ENCODE peak calls at places on chromosomes 7 and 10, in ten cellular contexts. K is psoas muscle, T is esophagus squamous epithelium, J is GM23248, Q is neural progenitor cell, V is spleen, N is aorta, Y is transverse colon, P is BE2C, B is AG04450. I is an unnamed sample. For H3K9me3, the result is how much of the 10 kb centered on the place peaks cover.

GRCh38 chr7:23462846-23463245 is 7.4 kb downstream of the IGF2BP3 start:
- DNase-seq in V (no peak), J (peak), Q (no peak), N (no peak), Y (no peak), B (no peak), P (no peak), T (no peak), K (no peak), I (no peak)

GRCh38 chr7:34727464-34727995 is 69.5 kb downstream of the NPSR1 start:
- DNase-seq in Q (no peak), N (no peak), J (no peak), V (no peak), T (no peak), B (no peak), Y (no peak), K (no peak), P (no peak), I (no peak)

GRCh38 chr7:129773328-129773731 is 161.8 kb downstream of the NRF1 start:
- DNase-seq in Q (no peak), T (no peak), B (no peak), V (peak), J (no peak), N (no peak), P (no peak), K (no peak), Y (no peak), I (no peak)

GRCh38 chr7:99622596-99622995 is 5.8 kb downstream of the ZSCAN25 start:
- DNase-seq in V (no peak), P (no peak), K (no peak), Y (no peak), B (no peak), N (no peak), J (no peak), Q (no peak), T (no peak), I (no peak)

GRCh38 chr7:81887098-81887497 is 117.3 kb upstream of the HGF start:
- DNase-seq in J (no peak), P (peak), K (no peak), Y (no peak), B (no peak), N (no peak), Q (no peak), T (no peak), V (no peak), I (no peak)

GRCh38 chr10:43863859-43864591 is 215.3 kb upstream of the ZNF32 start:
- DNase-seq in V (no peak), K (peak), T (no peak), P (no peak), B (peak), N (peak), Q (no peak), Y (peak), J (peak), I (no peak)

GRCh38 chr7:24978837-24979469 is 1.0 kb downstream of the OSBPL3 start:
- DNase-seq in Y (peak), K (peak), J (no peak), V (peak), N (no peak), B (no peak), P (peak), Q (peak), T (no peak), I (no peak)

GRCh38 chr10:45261946-45262345 is 53.5 kb downstream of the OR13A1 start:
- DNase-seq in J (no peak), T (no peak), K (no peak), Y (no peak), N (no peak), V (no peak), B (no peak), Q (no peak), P (no peak), I (no peak)

GRCh38 chr7:118183254-118183585 is 744 bp upstream of the LSM8 start:
- DNase-seq in V (peak), Q (no peak), Y (no peak), T (no peak), B (no peak), N (no peak), J (peak), P (no peak), K (no peak), I (no peak)

GRCh38 chr7:4882742-4883351 is 669 bp downstream of the RADIL start:
- DNase-seq in P (peak), T (no peak), V (no peak), Y (no peak), Q (peak), J (peak), B (no peak), N (no peak), K (peak), I (no peak)

GRCh38 chr7:132456418-132456817 is 119.9 kb downstream of the PLXNA4 start:
- DNase-seq in N (no peak), T (no peak), K (no peak), V (no peak), J (no peak), B (no peak), Y (no peak), Q (no peak), P (peak), I (no peak)

GRCh38 chr10:16049050-16049449 is 188.7 kb upstream of the MINDY3 start:
- DNase-seq in N (no peak), Y (no peak), K (no peak), B (no peak), V (no peak), Q (no peak), J (peak), T (no peak), P (no peak), I (no peak)

GRCh38 chr10:23362879-23363787 is 18.5 kb upstream of the C10orf67 start:
- DNase-seq in V (no peak), N (no peak), K (no peak), Y (no peak), B (no peak), T (no peak), Q (no peak), J (no peak), P (no peak), I (no peak)

GRCh38 chr7:105352018-105352612 is 36.6 kb downstream of the SRPK2 start:
- DNase-seq in J (peak), B (peak), Y (peak), V (peak), Q (no peak), T (peak), P (no peak), K (peak), N (peak), I (no peak)

GRCh38 chr7:64045301-64046040 is at the start of gene ZNF727:
- DNase-seq in J (no peak), P (no peak), V (peak), T (no peak), Y (peak), B (no peak), Q (no peak), N (peak), K (peak), I (no peak)

GRCh38 chr7:29306276-29307036 is 111.9 kb downstream of the CHN2 start:
- DNase-seq in Q (no peak), V (no peak), P (no peak), T (no peak), J (no peak), K (no peak), B (no peak), N (no peak), Y (no peak), I (no peak)

GRCh38 chr10:51244739-51245138 is 170.5 kb downstream of the PRKG1 start:
- DNase-seq in Y (no peak), T (no peak), Q (peak), J (peak), V (no peak), B (peak), K (no peak), P (no peak), N (no peak), I (no peak)

GRCh38 chr10:61837748-61838055 is 63.8 kb upstream of the ARID5B start:
- DNase-seq in T (no peak), B (no peak), V (no peak), K (no peak), J (no peak), Y (no peak), P (no peak), Q (no peak), N (no peak), I (no peak)

GRCh38 chr10:1935912-1936311 is 198.6 kb upstream of the ADARB2 start:
- DNase-seq in K (no peak), Q (no peak), V (no peak), T (no peak), N (no peak), B (no peak), J (no peak), Y (no peak), P (no peak), I (no peak)

GRCh38 chr10:35495521-35496238 is 109.5 kb upstream of the GJD4 start:
- DNase-seq in J (peak), Q (peak), P (no peak), K (no peak), T (no peak), V (no peak), N (no peak), Y (no peak), B (no peak), I (no peak)

GRCh38 chr7:13850185-13850752 is 139.2 kb downstream of the ETV1 start:
- DNase-seq in P (peak), Y (peak), N (no peak), T (no peak), K (no peak), J (peak), B (peak), Q (no peak), V (no peak), I (peak)

GRCh38 chr10:110228066-110228465 is 20.7 kb downstream of the MXI1 start:
- DNase-seq in N (no peak), P (no peak), T (no peak), Y (no peak), K (no peak), V (peak), J (no peak), B (no peak), Q (no peak), I (no peak)

GRCh38 chr7:135917721-135918120 is 59.4 kb downstream of the MTPN start:
- DNase-seq in Y (no peak), T (no peak), Q (no peak), V (no peak), B (no peak), K (no peak), P (no peak), N (no peak), J (no peak), I (no peak)

GRCh38 chr7:36765605-36766004 is 41.3 kb upstream of the AOAH start:
- DNase-seq in Q (peak), P (peak), K (no peak), Y (no peak), J (no peak), T (no peak), V (no peak), B (no peak), N (no peak), I (no peak)

GRCh38 chr7:36763084-36763807 is 39.0 kb upstream of the AOAH start:
- DNase-seq in Q (no peak), B (no peak), P (peak), J (peak), K (no peak), T (no peak), N (no peak), Y (no peak), V (no peak), I (no peak)

GRCh38 chr7:36766451-36766850 is 42.2 kb upstream of the AOAH start:
- DNase-seq in N (no peak), P (no peak), V (no peak), K (no peak), B (no peak), Y (no peak), Q (no peak), J (no peak), T (no peak), I (no peak)

GRCh38 chr7:36762394-36762793 is 38.1 kb upstream of the AOAH start:
- DNase-seq in N (no peak), K (no peak), B (no peak), T (no peak), V (no peak), J (no peak), Y (no peak), P (no peak), Q (no peak), I (no peak)

GRCh38 chr7:36764929-36765328 is 40.6 kb upstream of the AOAH start:
- DNase-seq in K (no peak), Y (no peak), Q (no peak), B (no peak), J (no peak), T (no peak), N (no peak), P (no peak), V (no peak), I (no peak)
- H3K9me3 ChIP-seq in K (under half), Y (under half), Q (under half), B (under half), J (under half), T (under half), N (under half), P (under half), V (under half), I (under half)

GRCh38 chr7:158174947-158175346 is 412.7 kb downstream of the PTPRN2 start:
- DNase-seq in T (no peak), P (no peak), Q (no peak), V (no peak), Y (no peak), N (no peak), B (no peak), K (no peak), J (no peak), I (no peak)
- H3K9me3 ChIP-seq in T (under half), P (under half), Q (under half), V (half or more), Y (under half), N (under half), B (half or more), K (under half), J (under half), I (under half)

DNA sequence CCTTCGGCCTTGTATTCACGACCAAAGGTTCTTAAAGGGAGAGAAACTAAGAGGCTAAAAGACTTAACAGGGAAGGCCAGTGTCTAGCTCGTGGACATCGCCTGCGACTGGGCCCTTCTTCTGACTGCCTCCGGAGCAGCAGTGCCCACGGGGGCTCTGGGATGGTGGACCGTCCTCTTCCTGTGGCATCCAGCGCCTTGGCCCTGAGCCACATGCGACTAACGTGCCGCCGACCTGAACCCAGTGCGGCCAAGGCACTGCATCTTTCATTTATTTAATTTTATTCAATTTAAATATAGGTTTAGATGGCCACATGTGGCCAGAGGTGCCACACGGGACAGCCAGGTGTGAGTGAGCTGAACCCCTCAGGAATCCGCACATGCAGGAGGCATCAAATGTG is 451.7 kb downstream of the PTPRN2 start:
- DNase-seq in B (no peak), J (no peak), N (no peak), V (peak), Y (no peak), Q (no peak), P (no peak), T (no peak), K (no peak), I (no peak)
- H3K9me3 ChIP-seq in B (half or more), J (under half), N (under half), V (under half), Y (under half), Q (under half), P (under half), T (under half), K (under half), I (under half)

GRCh38 chr10:128465697-128466096 is 339.5 kb upstream of the MKI67 start:
- DNase-seq in V (peak), B (no peak), P (no peak), N (no peak), J (no peak), Q (no peak), Y (no peak), K (no peak), T (no peak), I (no peak)
- H3K9me3 ChIP-seq in V (under half), B (half or more), P (under half), N (under half), J (under half), Q (under half), Y (under half), K (under half), T (under half), I (under half)

GRCh38 chr7:67713651-67714050 is 717.0 kb downstream of the TYW1 start:
- DNase-seq in T (no peak), Q (no peak), B (no peak), Y (no peak), N (no peak), K (no peak), J (no peak), P (no peak), V (no peak), I (no peak)
- H3K9me3 ChIP-seq in T (under half), Q (under half), B (under half), Y (under half), N (under half), K (under half), J (under half), P (under half), V (under half), I (under half)

DNA sequence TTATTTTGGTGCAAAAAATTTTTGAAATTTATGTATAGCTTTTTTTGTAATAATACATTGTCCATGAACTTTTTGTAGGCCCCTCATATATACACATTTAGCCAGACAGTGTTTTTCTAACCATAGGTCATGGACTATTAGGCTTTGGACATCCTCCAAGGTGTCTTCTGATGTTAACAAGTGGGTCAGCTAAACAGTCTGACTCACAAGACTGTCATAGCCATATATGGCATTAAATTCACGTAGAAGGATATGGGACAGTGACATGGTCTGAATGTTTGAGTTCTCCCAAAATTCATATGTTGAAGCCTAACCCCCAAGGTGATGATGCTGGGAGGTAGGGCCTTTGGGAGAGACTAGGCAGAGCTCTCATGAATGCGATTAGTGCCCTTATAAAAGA is 14.0 kb upstream of the NUB1 start:
- DNase-seq in B (peak), K (no peak), J (peak), N (no peak), T (no peak), Q (no peak), Y (no peak), V (no peak), P (no peak), I (no peak)
- H3K9me3 ChIP-seq in B (under half), K (under half), J (under half), N (under half), T (under half), Q (under half), Y (under half), V (under half), P (under half), I (under half)

GRCh38 chr7:157566631-157567006 is 229.8 kb downstream of the DNAJB6 start:
- DNase-seq in Q (no peak), K (no peak), N (peak), T (no peak), Y (no peak), B (no peak), J (no peak), P (no peak), V (peak), I (no peak)
- H3K9me3 ChIP-seq in Q (under half), K (under half), N (under half), T (under half), Y (under half), B (half or more), J (under half), P (under half), V (under half), I (under half)

GRCh38 chr7:36942062-36942461 is 217.8 kb upstream of the AOAH start:
- DNase-seq in P (no peak), Q (no peak), T (no peak), B (no peak), Y (no peak), K (no peak), N (no peak), V (no peak), J (no peak), I (no peak)
- H3K9me3 ChIP-seq in P (under half), Q (under half), T (under half), B (under half), Y (under half), K (under half), N (under half), V (half or more), J (under half), I (under half)

GRCh38 chr10:29297678-29298077 is 8.8 kb downstream of the LYZL1 start:
- DNase-seq in Q (no peak), T (no peak), P (no peak), N (no peak), K (no peak), Y (no peak), V (no peak), J (no peak), B (no peak), I (no peak)

GRCh38 chr10:29301359-29301910 is 12.6 kb downstream of the LYZL1 start:
- DNase-seq in J (no peak), K (no peak), B (no peak), P (no peak), T (no peak), N (no peak), V (no peak), Q (no peak), Y (no peak), I (no peak)

DNA sequence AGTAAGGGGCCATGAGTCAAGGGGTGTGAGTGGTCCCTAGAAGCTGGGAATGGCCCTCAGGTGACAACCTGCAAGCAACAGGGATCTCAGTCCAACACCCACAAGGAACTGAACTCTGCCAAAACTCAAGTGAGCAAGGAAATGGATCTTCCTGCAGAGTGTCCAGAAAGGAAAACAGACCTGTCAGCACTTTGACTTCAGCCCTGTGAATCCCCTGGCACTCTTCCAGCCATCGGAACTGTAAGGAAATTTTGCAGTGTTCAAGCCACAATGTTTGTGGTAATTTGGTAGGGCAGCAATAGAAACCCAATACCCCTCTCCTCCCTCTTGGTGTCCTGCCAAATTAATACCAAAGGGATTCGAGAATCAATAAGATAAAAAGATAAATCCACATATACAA is 6.9 kb downstream of the LYZL1 start:
- DNase-seq in J (no peak), B (no peak), K (no peak), V (no peak), Q (no peak), Y (no peak), P (no peak), T (no peak), N (no peak), I (no peak)
- H3K9me3 ChIP-seq in J (under half), B (under half), K (under half), V (under half), Q (under half), Y (under half), P (under half), T (under half), N (under half), I (under half)

I was measured in RWPE2.